ENCODE peak calls at places on chromosomes 11 and 22, in six cellular contexts. L is suprapubic skin, J is heart right ventricle, F is mesothelial cell of epicardium, P is sigmoid colon, C is fibroblast of pulmonary artery. K is an unnamed sample.

GRCh38 chr11:114621950-114622809 is 26.6 kb upstream of the NXPE4 start:
- DNase-seq in L (no peak), J (no peak), F (no peak), P (no peak), C (no peak), K (no peak)

GRCh38 chr11:71286701-71287643 is 34.6 kb upstream of the SHANK2 start:
- DNase-seq in L (peak; percentile 79), J (no peak), F (no peak), P (peak; percentile 56), C (peak; percentile 62), K (no peak)

GRCh38 chr22:38948181-38948940 is 9.0 kb upstream of the APOBEC3A start:
- DNase-seq in L (no peak), J (no peak), F (no peak), P (peak; percentile 32), C (no peak), K (no peak)

GRCh38 chr11:64083681-64084080 is 48.0 kb downstream of the FLRT1 start:
- DNase-seq in L (no peak), J (no peak), F (no peak), P (no peak), C (no peak), K (no peak)

GRCh38 chr11:108734956-108735559 is 70.2 kb downstream of the DDX10 start:
- DNase-seq in L (no peak), J (no peak), F (no peak), P (no peak), C (peak; percentile 33), K (no peak)

GRCh38 chr22:32255726-32256125 is 579 bp upstream of the SLC5A4 start:
- DNase-seq in L (no peak), J (no peak), F (no peak), P (no peak), C (no peak), K (no peak)

GRCh38 chr22:22446527-22446926 is 62.0 kb downstream of the ZNF280B start:
- DNase-seq in L (no peak), J (no peak), F (no peak), P (no peak), C (no peak), K (no peak)

GRCh38 chr11:31487848-31488247 is 21.6 kb downstream of the IMMP1L start:
- DNase-seq in L (no peak), J (no peak), F (no peak), P (no peak), C (peak; percentile 85), K (no peak)

GRCh38 chr11:6931146-6931713 is 5.0 kb downstream of the ZNF215 start:
- DNase-seq in L (no peak), J (no peak), F (no peak), P (no peak), C (peak; percentile 68), K (no peak)

GRCh38 chr11:35617316-35617686 is 959 bp upstream of the FJX1 start:
- DNase-seq in L (no peak), J (no peak), F (no peak), P (no peak), C (no peak), K (no peak)

GRCh38 chr22:44823806-44824205 is 71.4 kb downstream of the ARHGAP8 start:
- DNase-seq in L (no peak), J (no peak), F (no peak), P (no peak), C (no peak), K (no peak)

GRCh38 chr11:72232260-72233055 is 7.9 kb downstream of the INPPL1 start:
- DNase-seq in L (no peak), J (no peak), F (no peak), P (peak; percentile 58), C (no peak), K (no peak)

GRCh38 chr11:112024178-112024777 is 930 bp upstream of the DLAT start:
- DNase-seq in L (no peak), J (no peak), F (no peak), P (no peak), C (no peak), K (no peak)

GRCh38 chr11:1758611-1759150 is 5.0 kb downstream of the CTSD start:
- DNase-seq in L (no peak), J (no peak), F (no peak), P (no peak), C (no peak), K (no peak)

GRCh38 chr11:122163420-122163819 is 47.4 kb upstream of the BLID start:
- DNase-seq in L (no peak), J (no peak), F (no peak), P (no peak), C (peak; percentile 66), K (no peak)
- TF ChIP-seq CTCF in L (no peak), J (no peak), F (no peak), P (no peak), C (no peak), K (no peak)

GRCh38 chr11:121059605-121060004 is 35.7 kb downstream of the TBCEL start:
- DNase-seq in L (no peak), J (no peak), F (no peak), P (no peak), C (no peak), K (no peak)

GRCh38 chr11:121066623-121067022 is 34.4 kb upstream of the TECTA start:
- DNase-seq in L (no peak), J (no peak), F (no peak), P (no peak), C (no peak), K (no peak)

GRCh38 chr11:121067453-121067852 is 33.6 kb upstream of the TECTA start:
- DNase-seq in L (no peak), J (no peak), F (no peak), P (no peak), C (no peak), K (no peak)

GRCh38 chr11:121067026-121067425 is 34.0 kb upstream of the TECTA start:
- DNase-seq in L (no peak), J (no peak), F (no peak), P (no peak), C (no peak), K (no peak)

DNA sequence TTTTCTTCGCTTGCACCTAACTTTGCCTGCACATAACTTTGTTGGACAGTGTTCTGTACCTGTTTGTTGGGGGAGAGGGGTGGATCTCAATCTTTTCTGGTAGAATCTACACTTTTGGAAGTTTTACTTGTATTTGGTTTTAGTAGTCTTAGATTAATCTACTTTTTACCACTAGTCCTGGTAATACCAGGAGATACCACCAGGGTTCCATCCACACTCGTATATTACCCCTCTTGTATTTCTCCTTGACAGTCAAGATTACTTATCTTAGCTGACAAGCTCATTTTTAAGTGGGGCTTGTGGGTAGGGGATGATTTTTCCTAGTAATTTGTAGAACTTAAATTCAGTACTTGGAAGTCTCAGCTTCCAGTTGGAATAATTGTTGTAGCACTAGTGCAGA is 37.3 kb upstream of the TECTA start:
- DNase-seq in L (no peak), J (no peak), F (no peak), P (no peak), C (no peak), K (no peak)
- TF ChIP-seq CTCF in L (no peak), J (no peak), F (peak; percentile 69), P (peak; percentile 37), C (peak; percentile 39), K (peak; percentile 41)

DNA sequence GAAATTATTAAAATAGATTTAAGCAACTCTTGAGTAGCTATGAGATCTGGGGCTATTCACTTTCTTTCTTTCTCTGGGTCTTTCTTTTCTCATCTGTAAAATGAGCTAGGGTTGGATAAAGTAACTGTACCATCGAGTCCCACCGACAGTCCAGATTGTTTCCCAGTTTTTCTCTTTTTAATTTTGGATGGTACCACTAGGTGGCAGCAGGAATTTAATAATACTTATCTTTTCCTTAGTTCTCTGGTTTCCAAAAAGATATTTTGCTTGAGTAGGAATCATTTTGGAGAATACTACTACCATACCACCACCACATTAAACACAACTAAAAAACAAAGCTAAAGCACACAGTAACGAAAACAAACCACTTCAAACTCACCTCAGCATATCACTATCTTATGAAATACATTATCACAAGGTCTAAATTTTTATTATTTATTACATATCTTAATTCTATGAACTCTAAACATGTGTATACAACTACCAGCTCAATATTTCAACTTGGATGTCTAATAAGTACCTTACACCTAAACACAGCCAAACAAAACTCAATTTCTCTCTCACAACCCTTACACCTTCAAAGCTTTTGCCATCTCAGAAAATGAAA is 584.0 kb downstream of the KCNA4 start:
- DNase-seq in L (no peak), J (no peak), F (no peak), P (no peak), C (peak; percentile 44), K (no peak)
- TF ChIP-seq CTCF in L (no peak), J (peak; percentile 48), F (peak; percentile 91), P (peak; percentile 37), C (peak; percentile 51), K (peak; percentile 67)

DNA sequence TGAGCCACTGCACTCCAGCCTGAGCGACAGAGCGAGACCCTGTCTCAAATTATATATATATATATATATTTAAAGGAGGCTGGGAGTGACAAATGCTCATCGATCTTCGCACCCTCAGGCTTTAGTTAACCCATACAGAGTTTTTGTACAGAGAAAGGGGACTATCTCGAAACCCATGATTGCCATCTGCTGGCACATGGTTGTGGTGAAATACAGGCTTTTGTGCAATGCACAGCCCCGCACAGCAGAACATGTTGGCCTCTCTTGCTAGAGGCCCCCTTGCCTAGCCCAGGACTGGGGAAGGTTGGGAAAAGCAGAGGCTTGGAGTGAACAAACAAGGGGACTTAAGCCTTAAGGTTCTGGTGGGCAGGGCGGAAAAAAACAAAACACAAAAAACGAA is 3.6 kb downstream of the MYBPC3 start:
- DNase-seq in L (no peak), J (no peak), F (no peak), P (no peak), C (peak; percentile 50), K (no peak)
- TF ChIP-seq CTCF in L (no peak), J (no peak), F (no peak), P (no peak), C (peak; percentile 31), K (peak; percentile 28)

GRCh38 chr11:45102361-45102809 is 44.1 kb upstream of the PRDM11 start:
- DNase-seq in L (peak; percentile 71), J (no peak), F (no peak), P (no peak), C (peak; percentile 44), K (no peak)
- TF ChIP-seq CTCF in L (no peak), J (no peak), F (no peak), P (no peak), C (no peak), K (no peak)

K was measured in progenitor cell of endocrine pancreas.